ENCODE peak calls at places on chromosomes 1 and 21, in five cellular contexts. X, J, H, S and U are unnamed samples.

GRCh38 chr1:45348966-45349677 is 8.9 kb upstream of the MUTYH start:
- DNase-seq in J (peak; percentile 20), S (no peak), H (no peak), X (no peak), U (no peak)

GRCh38 chr1:26538480-26539412 is 9.2 kb downstream of the RPS6KA1 start:
- DNase-seq in X (no peak), S (peak; percentile 53), H (peak; percentile 51), J (peak; percentile 42), U (no peak)

GRCh38 chr1:178436899-178437298 is 59.9 kb downstream of the CLEC20A start:
- DNase-seq in S (no peak), X (no peak), H (no peak), J (no peak), U (no peak)

GRCh38 chr1:236753554-236753953 is 41.5 kb upstream of the MTR start:
- DNase-seq in J (peak; percentile 1), S (peak; percentile 24), X (no peak), H (peak; percentile 21), U (no peak)

GRCh38 chr1:6053206-6053546 is 7.5 kb downstream of the KCNAB2 start:
- DNase-seq in S (no peak), H (no peak), X (no peak), J (no peak), U (no peak)

GRCh38 chr1:162197615-162198497 is 128.4 kb downstream of the NOS1AP start:
- DNase-seq in X (no peak), H (no peak), S (no peak), J (no peak), U (no peak)

GRCh38 chr1:165288301-165289120 is 68.0 kb downstream of the LMX1A start:
- DNase-seq in S (no peak), J (no peak), X (no peak), H (peak; percentile 11), U (no peak)

GRCh38 chr1:204544321-204544720 is 28.1 kb downstream of the MDM4 start:
- DNase-seq in S (peak; percentile 72), H (no peak), X (no peak), J (peak; percentile 75), U (no peak)

GRCh38 chr1:154870117-154870571 is at the start of gene KCNN3:
- DNase-seq in J (peak; percentile 87), S (peak; percentile 82), X (peak; percentile 50), H (peak; percentile 96), U (peak; percentile 69)

GRCh38 chr1:246107516-246108277 is 399.4 kb downstream of the SMYD3 start:
- DNase-seq in S (peak; percentile 41), J (no peak), H (no peak), X (peak; percentile 37), U (peak; percentile 83)

GRCh38 chr1:30860320-30860652 is 48.3 kb downstream of the SDC3 start:
- DNase-seq in X (no peak), H (no peak), J (no peak), S (no peak), U (no peak)

GRCh38 chr1:176241385-176242015 is 34.4 kb upstream of the COP1 start:
- DNase-seq in J (peak; percentile 89), X (peak; percentile 30), S (peak; percentile 94), H (peak; percentile 18), U (no peak)

GRCh38 chr1:5448486-5448885 is 543.7 kb downstream of the NPHP4 start:
- DNase-seq in H (no peak), J (no peak), S (no peak), X (no peak), U (no peak)

GRCh38 chr1:193013005-193013404 is 46.2 kb downstream of the UCHL5 start:
- DNase-seq in H (no peak), S (peak; percentile 76), J (no peak), X (no peak), U (no peak)

GRCh38 chr1:192442736-192443135 is 125.9 kb downstream of the RGS21 start:
- DNase-seq in X (no peak), H (no peak), J (no peak), S (peak; percentile 51), U (no peak)

GRCh38 chr1:162391790-162392563 is 10.4 kb downstream of the C1orf226 start:
- DNase-seq in J (no peak), H (peak; percentile 40), S (peak; percentile 61), X (no peak), U (peak; percentile 24)

GRCh38 chr1:213670692-213671023 is 317.1 kb upstream of the PROX1 start:
- DNase-seq in X (no peak), J (no peak), H (no peak), S (no peak), U (no peak)

GRCh38 chr1:70487910-70488665 is 77.0 kb downstream of the CTH start:
- DNase-seq in X (no peak), J (peak; percentile 33), S (peak; percentile 58), H (no peak), U (no peak)

GRCh38 chr1:45246760-45247159 is 40.4 kb upstream of the ZSWIM5 start:
- DNase-seq in J (peak; percentile 62), H (no peak), S (peak; percentile 87), X (peak; percentile 55), U (peak; percentile 29)

GRCh38 chr1:160204526-160205241 is 500 bp upstream of the PEA15 start:
- DNase-seq in S (no peak), H (no peak), X (no peak), J (no peak), U (no peak)

GRCh38 chr21:15059397-15059796 is 5.4 kb downstream of the NRIP1 start:
- DNase-seq in X (no peak), H (no peak), J (no peak), S (no peak), U (no peak)

GRCh38 chr21:15062566-15062965 is 2.2 kb downstream of the NRIP1 start:
- DNase-seq in S (peak; percentile 62), H (no peak), X (no peak), J (no peak), U (no peak)

GRCh38 chr21:15061747-15062146 is 3.1 kb downstream of the NRIP1 start:
- DNase-seq in J (no peak), H (no peak), S (no peak), X (no peak), U (no peak)

GRCh38 chr21:15060776-15061175 is 4.0 kb downstream of the NRIP1 start:
- DNase-seq in H (no peak), X (no peak), J (peak; percentile 25), S (no peak), U (no peak)

DNA sequence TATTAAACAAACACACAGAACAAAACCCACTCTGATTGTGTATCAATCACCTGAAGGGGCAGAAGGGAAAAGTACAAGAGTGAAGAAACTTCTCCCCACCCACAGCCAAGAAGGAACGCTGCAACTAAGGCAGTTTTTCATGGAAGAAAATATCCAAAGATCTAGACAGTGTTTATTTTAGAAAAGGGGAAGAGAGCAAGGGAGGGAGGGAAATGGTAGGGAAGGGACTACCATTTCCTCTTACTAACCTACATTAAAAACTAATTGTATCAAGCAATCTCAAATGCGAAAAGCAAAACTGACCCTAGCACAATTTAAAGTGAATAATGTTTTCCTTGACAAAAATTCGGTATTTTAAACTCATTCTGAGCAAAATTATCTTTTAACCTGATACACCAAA is 3.5 kb downstream of the NRIP1 start:
- DNase-seq in S (no peak), X (no peak), H (no peak), J (no peak), U (no peak)
- H3K4me3 ChIP-seq in S (no peak overlapping the region), X (peak overlapping the region; percentile 86), H (peak overlapping the region; percentile 86), J (no peak overlapping the region), U (peak overlapping the region; percentile 78)

DNA sequence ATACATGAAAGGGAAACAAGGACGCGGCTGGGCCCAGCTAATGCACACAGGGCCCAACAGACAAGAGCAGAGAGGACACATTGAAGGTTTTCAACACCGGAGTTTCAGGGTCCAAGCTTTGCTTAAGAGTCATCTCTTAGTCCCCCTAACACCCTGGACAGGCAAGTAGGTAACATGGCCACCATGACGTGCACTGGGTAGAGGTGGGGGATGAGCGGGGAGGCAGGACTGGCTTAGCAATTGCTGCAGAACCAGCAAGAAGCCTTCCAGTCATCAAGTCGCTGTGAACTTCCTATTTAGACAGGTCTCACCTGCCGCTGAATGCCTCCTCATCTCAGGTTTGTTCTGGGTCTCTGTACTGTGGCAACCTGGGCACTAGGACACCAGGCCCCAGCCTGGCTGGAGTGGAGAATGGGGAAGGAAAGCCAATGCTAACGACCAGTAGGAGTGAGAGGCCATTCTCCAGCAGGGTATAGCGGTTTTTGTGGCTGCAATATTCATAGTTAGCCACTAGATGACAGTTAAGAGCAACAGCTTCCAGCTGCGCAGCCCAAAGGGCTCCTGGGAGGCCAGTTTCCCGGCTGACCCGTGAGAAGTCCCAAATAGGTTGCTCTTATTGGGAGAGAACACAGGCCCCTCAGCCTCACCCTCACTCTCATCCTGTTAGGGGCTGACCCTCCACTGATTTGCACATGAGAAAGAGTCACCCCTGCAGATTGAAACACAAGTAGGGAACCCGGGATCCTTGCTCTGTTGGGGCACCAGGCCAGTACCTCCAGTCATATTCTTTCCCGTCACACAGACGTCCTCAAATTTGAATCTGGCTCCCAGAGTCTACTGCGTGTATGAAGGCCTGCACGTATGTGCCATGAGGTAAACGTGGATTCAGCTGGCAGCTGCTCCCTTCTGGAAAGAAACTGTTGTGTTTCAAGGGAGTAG is 6.0 kb upstream of the PIGC start:
- DNase-seq in J (peak; percentile 27), H (peak; percentile 70), X (peak; percentile 48), S (peak; percentile 69), U (peak; percentile 18)
- H3K4me3 ChIP-seq in J (no peak overlapping the region), H (no peak overlapping the region), X (no peak overlapping the region), S (no peak overlapping the region), U (no peak overlapping the region)

DNA sequence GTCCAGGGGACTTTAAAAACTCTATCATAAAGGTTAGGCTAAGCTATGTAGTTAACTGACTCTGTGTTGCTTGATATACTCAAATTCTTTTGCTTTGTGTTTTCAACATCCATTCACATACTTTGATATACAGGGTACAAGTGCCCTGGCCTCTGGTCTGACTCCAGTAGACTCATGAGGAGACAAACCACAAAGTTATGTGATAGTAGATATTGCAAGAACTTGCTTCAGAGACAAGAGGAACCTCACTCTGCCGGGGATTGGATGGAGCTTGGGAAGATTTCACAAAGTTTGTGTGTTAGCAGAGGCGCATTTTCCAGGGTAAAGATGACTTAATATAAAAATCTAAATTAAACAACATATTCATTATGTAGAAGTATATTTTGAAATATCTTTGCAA is 1.4 kb downstream of the GORAB start:
- DNase-seq in X (no peak), S (peak; percentile 77), J (no peak), H (no peak), U (no peak)
- H3K4me3 ChIP-seq in X (peak overlapping the region; percentile 63), S (peak overlapping the region; percentile 86), J (no peak overlapping the region), H (peak overlapping the region; percentile 71), U (peak overlapping the region; percentile 79)

DNA sequence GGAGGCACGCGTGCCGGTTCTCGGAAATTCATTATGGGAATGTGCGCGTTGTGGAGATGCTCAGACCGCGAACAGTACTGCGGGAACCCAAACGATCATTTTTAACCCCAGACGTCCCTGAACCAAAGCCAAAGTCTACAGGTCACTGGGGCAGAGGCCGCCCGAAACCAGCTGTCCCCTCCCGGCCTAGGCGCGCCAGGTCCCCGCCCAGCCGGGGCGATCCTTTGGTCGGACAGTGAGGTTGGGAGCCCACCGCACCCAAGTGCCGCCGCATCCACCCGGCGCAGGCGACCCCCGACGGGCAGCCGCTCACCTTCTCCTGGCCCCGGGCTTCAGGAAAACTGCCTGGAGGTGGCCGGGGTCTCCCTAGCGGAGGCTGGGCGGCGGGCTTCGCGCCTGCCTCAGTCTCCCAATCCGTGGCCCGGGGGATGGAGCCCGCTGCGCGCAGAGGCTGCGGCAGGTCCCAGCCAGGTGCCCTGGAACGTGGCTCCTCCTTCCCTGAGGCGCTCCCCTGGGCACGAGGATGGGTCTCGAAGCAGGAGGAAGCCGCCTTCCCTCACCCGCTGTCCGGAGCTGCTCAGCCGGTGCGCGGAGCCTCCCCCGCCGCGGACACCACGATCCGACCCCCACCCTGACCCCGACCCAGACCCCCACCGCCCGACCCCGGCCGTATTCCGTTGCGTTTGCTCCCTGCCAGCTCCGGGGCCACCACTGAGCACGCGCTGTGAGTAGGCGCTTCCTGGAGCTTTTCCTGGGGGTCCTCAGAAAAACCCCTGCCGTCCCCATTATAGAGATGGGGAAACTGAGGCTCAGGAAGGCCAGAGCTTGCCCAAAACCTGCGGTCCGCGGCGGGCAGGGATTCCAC is 8.1 kb upstream of the SLX9 start:
- DNase-seq in S (no peak), H (no peak), J (no peak), X (no peak), U (no peak)
- H3K4me3 ChIP-seq in S (no peak overlapping the region), H (peak overlapping the region; percentile 38), J (no peak overlapping the region), X (no peak overlapping the region), U (peak overlapping the region; percentile 26)